ENCODE peak calls at places on chromosome 2, in eight cellular contexts. R, W, E, P, O, G, Y and T are unnamed samples.

GRCh38 chr2:218027426-218028188 is 24.8 kb upstream of the TNS1 start:
- DNase-seq in E (no peak), Y (peak), W (peak), G (no peak), P (no peak), O (no peak), R (no peak), T (no peak)

GRCh38 chr2:219285894-219286425 is 6.8 kb downstream of the DNAJB2 start:
- DNase-seq in P (no peak), G (peak), R (peak), Y (peak), E (no peak), O (no peak), W (no peak), T (no peak)

GRCh38 chr2:58289029-58289428 is 47.9 kb upstream of the FANCL start:
- DNase-seq in Y (no peak), R (peak), O (no peak), P (no peak), W (no peak), G (peak), E (no peak), T (no peak)

GRCh38 chr2:7835693-7836680 is 845.9 kb upstream of the ID2 start:
- DNase-seq in W (no peak), Y (no peak), E (peak), P (peak), O (no peak), G (no peak), R (no peak), T (no peak)

GRCh38 chr2:160694631-160695030 is 201.0 kb upstream of the RBMS1 start:
- DNase-seq in G (no peak), Y (no peak), W (no peak), P (no peak), R (no peak), O (no peak), E (no peak), T (no peak)

GRCh38 chr2:176514805-176515500 is 245.7 kb downstream of the MTX2 start:
- DNase-seq in R (no peak), E (no peak), G (no peak), Y (no peak), W (no peak), P (no peak), O (no peak), T (no peak)

GRCh38 chr2:222806606-222807036 is 54.2 kb upstream of the ACSL3 start:
- DNase-seq in P (no peak), R (no peak), O (no peak), G (no peak), Y (no peak), E (no peak), W (no peak), T (no peak)

GRCh38 chr2:175931751-175932295 is 70.2 kb downstream of the LNPK start:
- DNase-seq in E (no peak), G (no peak), W (no peak), Y (no peak), R (peak), P (no peak), O (peak), T (no peak)

GRCh38 chr2:239013670-239013960 is 165.7 kb downstream of the TWIST2 start:
- DNase-seq in R (no peak), W (no peak), P (no peak), Y (no peak), E (no peak), O (no peak), G (no peak), T (no peak)

GRCh38 chr2:13260401-13260800 is 543.7 kb downstream of the TRIB2 start:
- DNase-seq in W (no peak), R (no peak), O (no peak), G (peak), Y (no peak), P (no peak), E (no peak), T (no peak)

GRCh38 chr2:165610591-165611029 is 141.1 kb downstream of the CSRNP3 start:
- DNase-seq in E (no peak), R (no peak), G (peak), P (no peak), W (no peak), O (no peak), Y (no peak), T (no peak)

GRCh38 chr2:169619946-169620345 is 35.8 kb downstream of the PPIG start:
- DNase-seq in E (no peak), Y (no peak), R (peak), P (no peak), O (no peak), G (no peak), W (no peak), T (no peak)

GRCh38 chr2:220916931-220917330 is 655.2 kb downstream of the EPHA4 start:
- DNase-seq in E (no peak), G (no peak), O (no peak), P (no peak), Y (no peak), R (no peak), W (no peak), T (no peak)

GRCh38 chr2:64404002-64404731 is 49.8 kb upstream of the LGALSL start:
- DNase-seq in P (no peak), Y (peak), R (peak), O (peak), W (peak), E (no peak), G (peak), T (peak)

GRCh38 chr2:26709323-26710110 is 17.0 kb downstream of the KCNK3 start:
- DNase-seq in Y (no peak), R (no peak), O (no peak), G (no peak), W (peak), P (no peak), E (no peak), T (no peak)

GRCh38 chr2:26008851-26009566 is 24.9 kb upstream of the RAB10 start:
- DNase-seq in E (peak), W (no peak), O (peak), G (no peak), P (peak), Y (peak), R (peak), T (peak)

GRCh38 chr2:27494944-27495554 is at the start of gene FNDC4:
- DNase-seq in R (peak), P (no peak), O (peak), W (peak), E (no peak), Y (peak), G (peak), T (peak)

GRCh38 chr2:71609441-71609840 is 156.1 kb downstream of the DYSF start:
- DNase-seq in Y (no peak), P (no peak), R (peak), O (no peak), W (peak), E (no peak), G (no peak), T (no peak)

GRCh38 chr2:70132244-70133126 is 45.2 kb downstream of the PCBP1 start:
- DNase-seq in W (no peak), P (no peak), G (peak), Y (peak), E (peak), R (peak), O (peak), T (peak)

GRCh38 chr2:23900927-23901322 is 26.0 kb downstream of the ATAD2B start:
- DNase-seq in R (peak), W (no peak), O (peak), G (no peak), Y (no peak), E (no peak), P (no peak), T (no peak)

GRCh38 chr2:62824378-62824777 is 118.9 kb downstream of the EHBP1 start:
- DNase-seq in E (no peak), R (no peak), P (no peak), Y (no peak), W (no peak), O (no peak), G (no peak), T (no peak)

GRCh38 chr2:30217644-30218361 is 13.5 kb upstream of the LBH start:
- DNase-seq in W (peak), Y (no peak), R (no peak), O (peak), P (peak), E (no peak), G (no peak), T (no peak)

GRCh38 chr2:227115761-227116160 is 48.2 kb downstream of the COL4A4 start:
- DNase-seq in E (no peak), R (peak), Y (no peak), G (no peak), P (no peak), O (no peak), W (no peak), T (no peak)

GRCh38 chr2:120094795-120095194 is 81.9 kb downstream of the EPB41L5 start:
- DNase-seq in E (no peak), O (no peak), Y (no peak), W (no peak), P (no peak), G (no peak), R (no peak), T (no peak)

GRCh38 chr2:164597988-164598387 is 23.3 kb downstream of the GRB14 start:
- DNase-seq in R (no peak), Y (no peak), E (no peak), O (no peak), P (no peak), W (no peak), G (no peak), T (no peak)

GRCh38 chr2:84486436-84487115 is 27.5 kb upstream of the SUCLG1 start:
- DNase-seq in R (peak), E (no peak), P (no peak), O (peak), G (no peak), Y (no peak), W (no peak), T (no peak)

GRCh38 chr2:234429265-234429664 is 67.6 kb downstream of the ARL4C start:
- DNase-seq in O (no peak), P (no peak), W (no peak), R (no peak), E (no peak), G (no peak), Y (no peak), T (no peak)
- H3K27ac ChIP-seq in O (peak), P (no peak), W (no peak), R (no peak), E (no peak), G (no peak), Y (no peak), T (peak)

GRCh38 chr2:197148401-197148800 is 162.2 kb downstream of the ANKRD44 start:
- DNase-seq in R (no peak), G (no peak), Y (no peak), O (no peak), P (no peak), E (no peak), W (no peak), T (no peak)
- H3K27ac ChIP-seq in R (no peak), G (no peak), Y (no peak), O (peak), P (no peak), E (no peak), W (no peak), T (no peak)

GRCh38 chr2:46989491-46990230 is 74.1 kb upstream of the MCFD2 start:
- DNase-seq in O (no peak), Y (no peak), E (no peak), R (no peak), W (no peak), G (no peak), P (no peak), T (no peak)
- H3K27ac ChIP-seq in O (no peak), Y (peak), E (no peak), R (no peak), W (no peak), G (no peak), P (no peak), T (no peak)

GRCh38 chr2:61758991-61759390 is 94.9 kb downstream of the FAM161A start:
- DNase-seq in O (peak), E (peak), R (peak), W (no peak), P (no peak), Y (no peak), G (no peak), T (no peak)

GRCh38 chr2:61758159-61758558 is 95.7 kb downstream of the FAM161A start:
- DNase-seq in Y (no peak), E (no peak), G (no peak), W (no peak), R (no peak), P (no peak), O (no peak), T (no peak)

GRCh38 chr2:61750624-61751023 is 103.2 kb downstream of the FAM161A start:
- DNase-seq in P (no peak), G (no peak), E (no peak), R (peak), O (peak), Y (no peak), W (no peak), T (no peak)

GRCh38 chr2:61753512-61753911 is 100.3 kb downstream of the FAM161A start:
- DNase-seq in G (no peak), O (no peak), W (no peak), E (no peak), R (no peak), Y (no peak), P (no peak), T (no peak)
- H3K27ac ChIP-seq in G (no peak), O (no peak), W (no peak), E (no peak), R (no peak), Y (no peak), P (no peak), T (no peak)

DNA sequence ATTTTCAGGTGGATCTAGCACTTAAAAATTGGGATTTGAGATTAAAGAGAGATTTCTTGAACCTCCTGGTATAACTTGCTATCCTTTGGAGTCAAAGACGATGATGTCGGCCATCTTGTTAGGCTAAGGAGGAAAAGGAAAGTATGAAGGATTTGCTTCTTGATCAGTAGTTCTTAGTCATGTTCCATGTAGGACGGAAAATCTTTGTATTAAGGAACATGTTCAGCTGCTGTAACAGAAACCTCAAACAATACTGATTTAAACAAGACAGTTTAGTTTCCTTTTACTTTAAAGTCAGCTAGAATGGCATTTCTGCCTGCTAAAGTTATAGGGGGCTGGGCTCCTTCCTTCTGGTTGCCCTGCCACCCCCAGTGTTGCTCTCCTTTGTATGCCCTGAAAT is 56.4 kb upstream of the MGAT5 start:
- DNase-seq in O (no peak), W (no peak), E (no peak), P (no peak), Y (no peak), G (no peak), R (no peak), T (no peak)
- H3K27ac ChIP-seq in O (no peak), W (no peak), E (no peak), P (no peak), Y (no peak), G (no peak), R (no peak), T (no peak)

GRCh38 chr2:144995482-144995881 is 475.6 kb upstream of the ZEB2 start:
- DNase-seq in E (no peak), G (no peak), O (no peak), W (no peak), Y (no peak), R (peak), P (no peak), T (no peak)
- H3K27ac ChIP-seq in E (no peak), G (no peak), O (no peak), W (no peak), Y (peak), R (peak), P (no peak), T (no peak)

DNA sequence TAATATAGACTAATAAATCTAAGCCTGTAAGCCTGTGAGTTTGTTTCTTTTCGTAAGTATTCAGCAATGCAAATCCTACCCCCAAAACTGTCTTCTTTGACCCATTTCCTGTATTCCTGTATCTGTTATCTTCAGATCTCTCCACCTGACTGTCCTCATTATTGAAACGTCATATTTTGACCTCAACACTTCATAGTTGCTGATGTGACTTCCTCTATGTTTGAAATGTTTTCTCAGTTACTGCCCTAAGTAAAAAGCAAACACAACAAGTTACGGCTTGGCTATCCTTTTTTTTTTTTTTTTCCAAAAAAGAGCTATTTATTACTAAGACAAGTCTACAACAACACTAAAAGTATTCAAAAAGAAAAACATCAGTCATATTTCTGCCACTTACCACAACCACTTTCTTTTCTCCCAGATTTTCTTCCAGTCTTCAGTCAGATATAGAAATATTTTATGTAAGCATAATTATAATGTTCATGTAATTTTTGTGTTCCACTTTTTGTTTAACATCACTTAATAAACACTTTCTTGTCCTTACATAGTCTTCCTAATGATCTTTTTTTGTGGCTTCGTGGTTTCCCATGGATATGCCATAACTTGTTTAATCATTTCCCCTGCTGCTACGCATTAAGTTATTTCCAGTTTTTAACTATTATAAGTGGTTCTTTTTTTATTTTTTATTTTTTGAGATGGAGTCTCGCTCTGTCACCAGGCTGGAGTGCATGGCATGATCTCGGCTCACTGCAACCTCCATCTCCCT is 44.9 kb upstream of the EML4 start:
- DNase-seq in R (no peak), W (no peak), P (peak), O (no peak), G (no peak), E (no peak), Y (no peak), T (no peak)
- H3K27ac ChIP-seq in R (no peak), W (no peak), P (no peak), O (no peak), G (no peak), E (no peak), Y (no peak), T (peak)